ENCODE peak calls at places on chromosomes 4 and X, in five cellular contexts. One of them, this sample, is unnamed.

GRCh38 chr4:5636766-5637670 is 71.3 kb downstream of the EVC2 start:
- DNase-seq in T-helper 2 cell: no peak
- DNase-seq in COR-L47: no peak
- DNase-seq in NCI-H1092 treated with DMSO at 0.1 percent for 48 hours: no peak
- DNase-seq in WTC11: no peak
- DNase-seq in this sample: peak

GRCh38 chr4:29423836-29424721 is 1296.1 kb upstream of the PCDH7 start:
- DNase-seq in T-helper 2 cell: no peak
- DNase-seq in COR-L47: no peak
- DNase-seq in NCI-H1092 treated with DMSO at 0.1 percent for 48 hours: no peak
- DNase-seq in WTC11: no peak
- DNase-seq in this sample: no peak

GRCh38 chr4:108130955-108131354 is 37.8 kb downstream of the LEF1 start:
- DNase-seq in T-helper 2 cell: no peak
- DNase-seq in COR-L47: no peak
- DNase-seq in NCI-H1092 treated with DMSO at 0.1 percent for 48 hours: no peak
- DNase-seq in WTC11: peak
- DNase-seq in this sample: no peak

GRCh38 chr4:3637326-3638016 is 105.2 kb upstream of the LRPAP1 start:
- DNase-seq in T-helper 2 cell: no peak
- DNase-seq in COR-L47: no peak
- DNase-seq in NCI-H1092 treated with DMSO at 0.1 percent for 48 hours: no peak
- DNase-seq in WTC11: no peak
- DNase-seq in this sample: peak

GRCh38 chr4:106011387-106011786 is 116.1 kb downstream of the NPNT start:
- DNase-seq in T-helper 2 cell: no peak
- DNase-seq in COR-L47: no peak
- DNase-seq in NCI-H1092 treated with DMSO at 0.1 percent for 48 hours: no peak
- DNase-seq in WTC11: no peak
- DNase-seq in this sample: no peak

GRCh38 chr4:38949416-38950051 is 81.9 kb downstream of the FAM114A1 start:
- DNase-seq in T-helper 2 cell: no peak
- DNase-seq in COR-L47: no peak
- DNase-seq in NCI-H1092 treated with DMSO at 0.1 percent for 48 hours: no peak
- DNase-seq in WTC11: no peak
- DNase-seq in this sample: peak

GRCh38 chr4:152780267-152780811 is 585 bp downstream of the ARFIP1 start:
- DNase-seq in T-helper 2 cell: no peak
- DNase-seq in COR-L47: no peak
- DNase-seq in NCI-H1092 treated with DMSO at 0.1 percent for 48 hours: no peak
- DNase-seq in WTC11: no peak
- DNase-seq in this sample: no peak

GRCh38 chr4:177119693-177120092 is 190.0 kb upstream of the NEIL3 start:
- DNase-seq in T-helper 2 cell: no peak
- DNase-seq in COR-L47: no peak
- DNase-seq in NCI-H1092 treated with DMSO at 0.1 percent for 48 hours: no peak
- DNase-seq in WTC11: no peak
- DNase-seq in this sample: no peak

GRCh38 chr4:40492747-40493146 is 136.9 kb downstream of the RBM47 start:
- DNase-seq in T-helper 2 cell: no peak
- DNase-seq in COR-L47: no peak
- DNase-seq in NCI-H1092 treated with DMSO at 0.1 percent for 48 hours: no peak
- DNase-seq in WTC11: no peak
- DNase-seq in this sample: no peak

GRCh38 chr4:20474119-20474518 is 222.4 kb downstream of the SLIT2 start:
- DNase-seq in T-helper 2 cell: no peak
- DNase-seq in COR-L47: no peak
- DNase-seq in NCI-H1092 treated with DMSO at 0.1 percent for 48 hours: no peak
- DNase-seq in WTC11: no peak
- DNase-seq in this sample: no peak

GRCh38 chrX:16592194-16592770 is 57.7 kb upstream of the S100G start:
- DNase-seq in T-helper 2 cell: no peak
- DNase-seq in COR-L47: no peak
- DNase-seq in NCI-H1092 treated with DMSO at 0.1 percent for 48 hours: no peak
- DNase-seq in WTC11: no peak
- DNase-seq in this sample: no peak

GRCh38 chr4:67288964-67289363 is 256.3 kb downstream of the CENPC start:
- DNase-seq in T-helper 2 cell: no peak
- DNase-seq in COR-L47: peak
- DNase-seq in NCI-H1092 treated with DMSO at 0.1 percent for 48 hours: peak
- DNase-seq in WTC11: peak
- DNase-seq in this sample: peak

GRCh38 chr4:19583827-19584569 is 667.7 kb upstream of the SLIT2 start:
- DNase-seq in T-helper 2 cell: no peak
- DNase-seq in COR-L47: no peak
- DNase-seq in NCI-H1092 treated with DMSO at 0.1 percent for 48 hours: no peak
- DNase-seq in WTC11: no peak
- DNase-seq in this sample: no peak

GRCh38 chrX:9458516-9459078 is 6.3 kb upstream of the TBL1X start:
- DNase-seq in T-helper 2 cell: no peak
- DNase-seq in COR-L47: no peak
- DNase-seq in NCI-H1092 treated with DMSO at 0.1 percent for 48 hours: no peak
- DNase-seq in WTC11: no peak
- DNase-seq in this sample: peak

GRCh38 chr4:108081251-108081650 is 87.5 kb downstream of the LEF1 start:
- DNase-seq in T-helper 2 cell: no peak
- DNase-seq in COR-L47: no peak
- DNase-seq in NCI-H1092 treated with DMSO at 0.1 percent for 48 hours: no peak
- DNase-seq in WTC11: no peak
- DNase-seq in this sample: no peak

GRCh38 chr4:37762294-37763163 is 64.0 kb upstream of the PGM2 start:
- DNase-seq in T-helper 2 cell: no peak
- DNase-seq in COR-L47: no peak
- DNase-seq in NCI-H1092 treated with DMSO at 0.1 percent for 48 hours: no peak
- DNase-seq in WTC11: peak
- DNase-seq in this sample: no peak

GRCh38 chrX:19889582-19890342 is 2.4 kb upstream of the SH3KBP1 start:
- DNase-seq in T-helper 2 cell: no peak
- DNase-seq in COR-L47: no peak
- DNase-seq in NCI-H1092 treated with DMSO at 0.1 percent for 48 hours: no peak
- DNase-seq in WTC11: peak
- DNase-seq in this sample: no peak

GRCh38 chr4:139229534-139230039 is 50.4 kb downstream of the MGARP start:
- DNase-seq in T-helper 2 cell: no peak
- DNase-seq in COR-L47: peak
- DNase-seq in NCI-H1092 treated with DMSO at 0.1 percent for 48 hours: peak
- DNase-seq in WTC11: no peak
- DNase-seq in this sample: peak

GRCh38 chr4:128583753-128584712 is 225.5 kb upstream of the JADE1 start:
- DNase-seq in T-helper 2 cell: no peak
- DNase-seq in COR-L47: no peak
- DNase-seq in NCI-H1092 treated with DMSO at 0.1 percent for 48 hours: peak
- DNase-seq in WTC11: no peak
- DNase-seq in this sample: no peak

GRCh38 chrX:129759576-129760061 is 20.1 kb upstream of the SASH3 start:
- DNase-seq in T-helper 2 cell: no peak
- DNase-seq in COR-L47: no peak
- DNase-seq in NCI-H1092 treated with DMSO at 0.1 percent for 48 hours: peak
- DNase-seq in WTC11: no peak
- DNase-seq in this sample: peak

GRCh38 chr4:38837849-38838248 is 18.8 kb downstream of the TLR6 start:
- DNase-seq in T-helper 2 cell: no peak
- DNase-seq in COR-L47: no peak
- DNase-seq in NCI-H1092 treated with DMSO at 0.1 percent for 48 hours: no peak
- DNase-seq in WTC11: no peak
- DNase-seq in this sample: no peak

GRCh38 chr4:107153228-107153627 is 117.1 kb upstream of the DKK2 start:
- DNase-seq in T-helper 2 cell: no peak
- DNase-seq in COR-L47: no peak
- DNase-seq in NCI-H1092 treated with DMSO at 0.1 percent for 48 hours: no peak
- DNase-seq in WTC11: peak
- DNase-seq in this sample: no peak

GRCh38 chr4:151359576-151359975 is 34.2 kb upstream of the SH3D19 start:
- DNase-seq in T-helper 2 cell: no peak
- DNase-seq in COR-L47: peak
- DNase-seq in NCI-H1092 treated with DMSO at 0.1 percent for 48 hours: peak
- DNase-seq in WTC11: no peak
- DNase-seq in this sample: no peak

GRCh38 chrX:32987139-32987538 is 224.2 kb downstream of the DMD start:
- DNase-seq in T-helper 2 cell: no peak
- DNase-seq in COR-L47: no peak
- DNase-seq in NCI-H1092 treated with DMSO at 0.1 percent for 48 hours: no peak
- DNase-seq in WTC11: peak
- DNase-seq in this sample: no peak

GRCh38 chr4:155809835-155810234 is 51.0 kb downstream of the GUCY1B1 start:
- DNase-seq in T-helper 2 cell: no peak
- DNase-seq in COR-L47: peak
- DNase-seq in NCI-H1092 treated with DMSO at 0.1 percent for 48 hours: peak
- DNase-seq in WTC11: no peak
- DNase-seq in this sample: peak

GRCh38 chr4:185730849-185731608 is 81.0 kb downstream of the SORBS2 start:
- DNase-seq in T-helper 2 cell: no peak
- DNase-seq in COR-L47: no peak
- DNase-seq in NCI-H1092 treated with DMSO at 0.1 percent for 48 hours: no peak
- DNase-seq in WTC11: no peak
- DNase-seq in this sample: no peak

GRCh38 chr4:16225681-16225995 is 633 bp downstream of the TAPT1 start:
- DNase-seq in T-helper 2 cell: no peak
- DNase-seq in COR-L47: no peak
- DNase-seq in NCI-H1092 treated with DMSO at 0.1 percent for 48 hours: peak
- DNase-seq in WTC11: no peak
- DNase-seq in this sample: peak

GRCh38 chr4:139718358-139718757 is 52.7 kb downstream of the MGST2 start:
- DNase-seq in T-helper 2 cell: no peak
- DNase-seq in COR-L47: no peak
- DNase-seq in NCI-H1092 treated with DMSO at 0.1 percent for 48 hours: no peak
- DNase-seq in WTC11: no peak
- DNase-seq in this sample: no peak

GRCh38 chr4:8829584-8829983 is 42.1 kb downstream of the HMX1 start:
- DNase-seq in T-helper 2 cell: no peak
- DNase-seq in COR-L47: no peak
- DNase-seq in NCI-H1092 treated with DMSO at 0.1 percent for 48 hours: no peak
- DNase-seq in WTC11: no peak
- DNase-seq in this sample: no peak

GRCh38 chrX:151902813-151903591 is 9.7 kb upstream of the MAGEA4 start:
- DNase-seq in T-helper 2 cell: no peak
- DNase-seq in COR-L47: no peak
- DNase-seq in NCI-H1092 treated with DMSO at 0.1 percent for 48 hours: no peak
- DNase-seq in WTC11: no peak
- DNase-seq in this sample: no peak

GRCh38 chr4:8765631-8766590 is 105.7 kb downstream of the HMX1 start:
- DNase-seq in T-helper 2 cell: no peak
- DNase-seq in COR-L47: no peak
- DNase-seq in NCI-H1092 treated with DMSO at 0.1 percent for 48 hours: no peak
- DNase-seq in WTC11: peak
- DNase-seq in this sample: no peak

GRCh38 chr4:122900314-122900713 is 22.1 kb downstream of the NUDT6 start:
- DNase-seq in T-helper 2 cell: no peak
- DNase-seq in COR-L47: no peak
- DNase-seq in NCI-H1092 treated with DMSO at 0.1 percent for 48 hours: no peak
- DNase-seq in WTC11: no peak
- DNase-seq in this sample: no peak

GRCh38 chr4:183960021-183960420 is 54.9 kb downstream of the STOX2 start:
- DNase-seq in T-helper 2 cell: no peak
- DNase-seq in COR-L47: peak
- DNase-seq in NCI-H1092 treated with DMSO at 0.1 percent for 48 hours: peak
- DNase-seq in WTC11: peak
- DNase-seq in this sample: peak

GRCh38 chrX:91414710-91415109 is 19.9 kb upstream of the PABPC5 start:
- DNase-seq in T-helper 2 cell: no peak
- DNase-seq in COR-L47: no peak
- DNase-seq in NCI-H1092 treated with DMSO at 0.1 percent for 48 hours: no peak
- DNase-seq in WTC11: peak
- DNase-seq in this sample: peak

GRCh38 chr4:148443550-148444295 is 1.5 kb upstream of the NR3C2 start:
- DNase-seq in T-helper 2 cell: peak
- DNase-seq in COR-L47: no peak
- DNase-seq in NCI-H1092 treated with DMSO at 0.1 percent for 48 hours: no peak
- DNase-seq in WTC11: peak
- DNase-seq in this sample: no peak

GRCh38 chr4:30718021-30718888 is 1.9 kb upstream of the PCDH7 start:
- DNase-seq in T-helper 2 cell: no peak
- DNase-seq in COR-L47: peak
- DNase-seq in NCI-H1092 treated with DMSO at 0.1 percent for 48 hours: peak
- DNase-seq in WTC11: peak
- DNase-seq in this sample: no peak

GRCh38 chr4:82975792-82976191 is 34.8 kb downstream of the LIN54 start:
- DNase-seq in T-helper 2 cell: no peak
- DNase-seq in COR-L47: no peak
- DNase-seq in NCI-H1092 treated with DMSO at 0.1 percent for 48 hours: no peak
- DNase-seq in WTC11: no peak
- DNase-seq in this sample: no peak

GRCh38 chr4:8689741-8690140 is 97.2 kb downstream of the CPZ start:
- DNase-seq in T-helper 2 cell: no peak
- DNase-seq in COR-L47: no peak
- DNase-seq in NCI-H1092 treated with DMSO at 0.1 percent for 48 hours: no peak
- DNase-seq in WTC11: peak
- DNase-seq in this sample: no peak

GRCh38 chrX:136710324-136710951 is 62.5 kb downstream of the CD40LG start:
- DNase-seq in T-helper 2 cell: no peak
- DNase-seq in COR-L47: no peak
- DNase-seq in NCI-H1092 treated with DMSO at 0.1 percent for 48 hours: no peak
- DNase-seq in WTC11: no peak
- DNase-seq in this sample: no peak

This sample was measured in cerebellar cortex.